ENCODE peak calls at places on chromosomes 6 and 20, in six cellular contexts. R is activated T-helper 1 cell treated with Interleukin-2 at 50 U/mL for 16 hours; N is M059J; G is smooth muscle cell of the brain vasculature; Z is stimulated activated naive CD8-positive, alpha-beta T cell treated with anti-CD3 and anti-CD28 coated beads, Interleukin-15, Interleukin-2, amounts not matched to agents 100 U/mL and 50 U/mL, for 24 hours; E is SW480. K is an unnamed sample.

GRCh38 chr6:119110601-119111548 is 32.4 kb upstream of the FAM184A start:
- DNase-seq in R (no peak), E (peak), N (peak), Z (peak), G (peak), K (no peak)

GRCh38 chr20:37954205-37954604 is 51.3 kb downstream of the VSTM2L start:
- DNase-seq in Z (no peak), N (no peak), R (no peak), E (no peak), G (no peak), K (no peak)

GRCh38 chr6:56484669-56485068 is 158.0 kb downstream of the DST start:
- DNase-seq in N (peak), Z (no peak), R (no peak), E (no peak), G (no peak), K (no peak)

GRCh38 chr6:140058846-140059245 is 684.4 kb upstream of the CITED2 start:
- DNase-seq in N (no peak), G (no peak), E (no peak), R (no peak), Z (no peak), K (no peak)

GRCh38 chr6:13709698-13710551 is 1.7 kb downstream of the RANBP9 start:
- DNase-seq in R (no peak), E (peak), G (no peak), Z (no peak), N (no peak), K (no peak)

GRCh38 chr6:1862411-1862810 is 252.7 kb downstream of the FOXC1 start:
- DNase-seq in N (no peak), E (no peak), R (no peak), G (no peak), Z (no peak), K (no peak)

GRCh38 chr20:63488331-63489251 is 10.3 kb downstream of the EEF1A2 start:
- DNase-seq in N (no peak), G (no peak), E (no peak), Z (no peak), R (no peak), K (no peak)

GRCh38 chr6:141580988-141581387 is 551.7 kb upstream of the GJE1 start:
- DNase-seq in N (peak), E (peak), R (no peak), Z (no peak), G (no peak), K (no peak)

GRCh38 chr6:84119277-84119676 is 85.7 kb downstream of the MRAP2 start:
- DNase-seq in G (no peak), R (no peak), E (no peak), N (no peak), Z (no peak), K (no peak)

GRCh38 chr20:35562541-35563110 is 20.7 kb downstream of the ERGIC3 start:
- DNase-seq in E (no peak), Z (no peak), R (no peak), G (no peak), N (no peak), K (no peak)

GRCh38 chr6:114284281-114284680 is 58.5 kb downstream of the HS3ST5 start:
- DNase-seq in Z (no peak), E (no peak), R (no peak), N (peak), G (no peak), K (no peak)

GRCh38 chr6:49826743-49827406 is 39.5 kb downstream of the CRISP1 start:
- DNase-seq in Z (no peak), E (no peak), N (peak), R (no peak), G (no peak), K (no peak)

GRCh38 chr20:18808712-18809111 is 4.9 kb upstream of the SCP2D1 start:
- DNase-seq in G (no peak), E (no peak), Z (no peak), N (no peak), R (no peak), K (no peak)

GRCh38 chr6:3773696-3774298 is 22.3 kb upstream of the PXDC1 start:
- DNase-seq in R (no peak), G (no peak), N (no peak), E (no peak), Z (no peak), K (no peak)

GRCh38 chr20:22004946-22005345 is 299.5 kb downstream of the PAX1 start:
- DNase-seq in Z (no peak), N (no peak), R (no peak), E (no peak), G (no peak), K (no peak)

GRCh38 chr6:168988801-168989200 is 264.8 kb downstream of the THBS2 start:
- DNase-seq in E (no peak), N (peak), Z (no peak), G (no peak), R (no peak), K (no peak)

GRCh38 chr20:17498641-17499040 is 32.5 kb downstream of the BFSP1 start:
- DNase-seq in R (no peak), G (no peak), N (no peak), Z (no peak), E (no peak), K (no peak)

GRCh38 chr20:37395921-37396519 is 50.1 kb downstream of the SRC start:
- DNase-seq in N (no peak), E (no peak), G (no peak), Z (no peak), R (no peak), K (no peak)

GRCh38 chr20:37534401-37535157 is 6.9 kb upstream of the BLCAP start:
- DNase-seq in G (peak), E (peak), N (peak), Z (peak), R (no peak), K (peak)

GRCh38 chr6:159892053-159892452 is 1.3 kb downstream of the MAS1 start:
- DNase-seq in E (no peak), Z (no peak), G (no peak), R (no peak), N (no peak), K (no peak)

GRCh38 chr6:114187563-114187962 is 155.3 kb downstream of the HS3ST5 start:
- DNase-seq in Z (no peak), G (no peak), R (no peak), N (no peak), E (no peak), K (no peak)

GRCh38 chr6:42281016-42281533 is 63.4 kb upstream of the MRPS10 start:
- DNase-seq in Z (no peak), G (no peak), E (no peak), R (no peak), N (no peak), K (no peak)

GRCh38 chr6:26327450-26328264 is 37.3 kb upstream of the BTN3A2 start:
- DNase-seq in G (no peak), Z (peak), R (no peak), N (peak), E (peak), K (no peak)